ENCODE peak calls at places on chromosomes 2 and 18, in five cellular contexts. One of them, this sample, is unnamed.

GRCh38 chr2:112048887-112049286 is 6.2 kb upstream of the TMEM87B start:
- DNase-seq in HCT116: peak; percentile 59
- DNase-seq in GM23338: peak; percentile 64
- DNase-seq in ovary: no peak
- DNase-seq in IMR-90: peak; percentile 74
- DNase-seq in this sample: peak; percentile 56

GRCh38 chr18:32542221-32542798 is 71.6 kb upstream of the GAREM1 start:
- DNase-seq in ovary: no peak
- DNase-seq in IMR-90: peak; percentile 5
- DNase-seq in HCT116: no peak
- DNase-seq in GM23338: peak; percentile 21
- DNase-seq in this sample: peak; percentile 13

GRCh38 chr2:224982910-224983688 is 59.2 kb downstream of the DOCK10 start:
- DNase-seq in GM23338: peak; percentile 5
- DNase-seq in HCT116: no peak
- DNase-seq in ovary: no peak
- DNase-seq in IMR-90: peak; percentile 85
- DNase-seq in this sample: peak; percentile 80

GRCh38 chr2:61177727-61178549 is 15.9 kb downstream of the C2orf74 start:
- DNase-seq in GM23338: peak; percentile 59
- DNase-seq in HCT116: no peak
- DNase-seq in ovary: peak; percentile 56
- DNase-seq in IMR-90: peak; percentile 10
- DNase-seq in this sample: peak; percentile 33

GRCh38 chr2:196737046-196737445 is 62.4 kb downstream of the GTF3C3 start:
- DNase-seq in IMR-90: no peak
- DNase-seq in GM23338: no peak
- DNase-seq in ovary: no peak
- DNase-seq in HCT116: no peak
- DNase-seq in this sample: no peak

GRCh38 chr18:44197837-44198236 is 482.9 kb upstream of the SETBP1 start:
- DNase-seq in GM23338: no peak
- DNase-seq in HCT116: no peak
- DNase-seq in IMR-90: no peak
- DNase-seq in ovary: no peak
- DNase-seq in this sample: no peak

GRCh38 chr2:15243762-15244161 is 317.4 kb downstream of the NBAS start:
- DNase-seq in ovary: no peak
- DNase-seq in GM23338: no peak
- DNase-seq in HCT116: no peak
- DNase-seq in IMR-90: peak; percentile 46
- DNase-seq in this sample: peak; percentile 74

GRCh38 chr2:69122271-69122670 is 109.3 kb downstream of the ANTXR1 start:
- DNase-seq in HCT116: no peak
- DNase-seq in GM23338: no peak
- DNase-seq in ovary: no peak
- DNase-seq in IMR-90: peak; percentile 84
- DNase-seq in this sample: peak; percentile 28

GRCh38 chr2:229715895-229716507 is 1.6 kb upstream of the DNER start:
- DNase-seq in HCT116: peak; percentile 64
- DNase-seq in IMR-90: no peak
- DNase-seq in GM23338: peak; percentile 83
- DNase-seq in ovary: no peak
- DNase-seq in this sample: no peak

GRCh38 chr2:107091163-107091864 is 205.3 kb upstream of the ST6GAL2 start:
- DNase-seq in GM23338: no peak
- DNase-seq in ovary: no peak
- DNase-seq in HCT116: no peak
- DNase-seq in IMR-90: no peak
- DNase-seq in this sample: peak; percentile 51

GRCh38 chr2:76298022-76298421 is 587.3 kb upstream of the GCFC2 start:
- DNase-seq in GM23338: no peak
- DNase-seq in ovary: no peak
- DNase-seq in IMR-90: no peak
- DNase-seq in HCT116: no peak
- DNase-seq in this sample: no peak

GRCh38 chr2:99651930-99652670 is 162.3 kb upstream of the REV1 start:
- DNase-seq in HCT116: no peak
- DNase-seq in IMR-90: peak; percentile 75
- DNase-seq in ovary: no peak
- DNase-seq in GM23338: peak; percentile 6
- DNase-seq in this sample: peak; percentile 86

GRCh38 chr2:38013158-38013752 is 62.7 kb downstream of the CYP1B1 start:
- DNase-seq in HCT116: no peak
- DNase-seq in GM23338: no peak
- DNase-seq in IMR-90: peak; percentile 53
- DNase-seq in ovary: no peak
- DNase-seq in this sample: peak; percentile 73

GRCh38 chr2:160222546-160223281 is 22.6 kb upstream of the ITGB6 start:
- DNase-seq in ovary: no peak
- DNase-seq in HCT116: no peak
- DNase-seq in IMR-90: no peak
- DNase-seq in GM23338: no peak
- DNase-seq in this sample: no peak

GRCh38 chr2:241272298-241272721 is 43.2 kb downstream of the HDLBP start:
- DNase-seq in ovary: peak; percentile 62
- DNase-seq in HCT116: no peak
- DNase-seq in GM23338: peak; percentile 60
- DNase-seq in IMR-90: no peak
- DNase-seq in this sample: peak; percentile 21

GRCh38 chr18:63604791-63605567 is 17.8 kb downstream of the SERPINB13 start:
- DNase-seq in IMR-90: peak; percentile 17
- DNase-seq in HCT116: peak; percentile 59
- DNase-seq in GM23338: no peak
- DNase-seq in ovary: no peak
- DNase-seq in this sample: no peak

GRCh38 chr2:162258169-162258568 is 14.9 kb upstream of the FAP start:
- DNase-seq in IMR-90: peak; percentile 24
- DNase-seq in ovary: no peak
- DNase-seq in HCT116: no peak
- DNase-seq in GM23338: no peak
- DNase-seq in this sample: peak; percentile 75

GRCh38 chr18:44552706-44553105 is 128.0 kb upstream of the SETBP1 start:
- DNase-seq in GM23338: peak; percentile 60
- DNase-seq in IMR-90: no peak
- DNase-seq in ovary: no peak
- DNase-seq in HCT116: no peak
- DNase-seq in this sample: no peak

GRCh38 chr2:46601328-46601963 is 122.1 kb downstream of the TMEM247 start:
- DNase-seq in IMR-90: peak; percentile 10
- DNase-seq in HCT116: no peak
- DNase-seq in ovary: no peak
- DNase-seq in GM23338: no peak
- DNase-seq in this sample: no peak

GRCh38 chr18:78891185-78891762 is 88.3 kb upstream of the SALL3 start:
- DNase-seq in GM23338: no peak
- DNase-seq in HCT116: no peak
- DNase-seq in IMR-90: no peak
- DNase-seq in ovary: no peak
- DNase-seq in this sample: no peak

GRCh38 chr2:102514061-102514785 is 41.2 kb downstream of the SLC9A4 start:
- DNase-seq in HCT116: peak; percentile 27
- DNase-seq in IMR-90: peak; percentile 89
- DNase-seq in ovary: no peak
- DNase-seq in GM23338: peak; percentile 14
- DNase-seq in this sample: peak; percentile 93

GRCh38 chr2:159286709-159287441 is 372 bp upstream of the WDSUB1 start:
- DNase-seq in ovary: peak; percentile 99
- DNase-seq in IMR-90: peak; percentile 89
- DNase-seq in GM23338: peak; percentile 98
- DNase-seq in HCT116: peak; percentile 87
- DNase-seq in this sample: peak; percentile 85

GRCh38 chr2:23411752-23412431 is 26.9 kb downstream of the KLHL29 start:
- DNase-seq in HCT116: no peak
- DNase-seq in GM23338: no peak
- DNase-seq in IMR-90: peak; percentile 98
- DNase-seq in ovary: no peak
- DNase-seq in this sample: peak; percentile 93

GRCh38 chr2:96891591-96892333 is 21.9 kb upstream of the SEMA4C start:
- DNase-seq in ovary: peak; percentile 59
- DNase-seq in HCT116: no peak
- DNase-seq in GM23338: no peak
- DNase-seq in IMR-90: peak; percentile 58
- DNase-seq in this sample: peak; percentile 48

GRCh38 chr2:218958276-218958675 is 1.2 kb upstream of the CDK5R2 start:
- DNase-seq in HCT116: no peak
- DNase-seq in ovary: no peak
- DNase-seq in GM23338: no peak
- DNase-seq in IMR-90: no peak
- DNase-seq in this sample: no peak

DNA sequence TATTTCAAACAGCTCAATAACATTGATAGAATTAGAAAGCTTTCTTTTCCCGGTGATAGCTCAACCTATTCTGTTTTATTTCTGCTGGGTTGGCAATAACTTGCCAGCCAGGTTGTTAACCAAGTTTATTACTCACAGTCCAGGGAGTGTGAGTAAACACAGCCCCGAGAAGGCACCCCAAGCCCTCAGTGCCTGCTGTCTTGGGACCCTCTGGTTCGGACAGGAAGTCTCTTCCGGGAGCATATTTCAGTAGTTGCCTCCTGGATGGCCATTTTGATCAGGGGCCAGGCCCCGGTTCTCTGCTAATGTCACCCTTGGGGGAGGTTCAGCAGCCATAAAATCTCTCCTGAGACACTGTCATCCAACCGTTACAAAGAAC is 176.8 kb downstream of the INO80D start:
- DNase-seq in IMR-90: no peak
- DNase-seq in HCT116: no peak
- DNase-seq in ovary: no peak
- DNase-seq in GM23338: no peak
- DNase-seq in this sample: no peak
- H3K27ac ChIP-seq in IMR-90: no peak overlapping the region
- H3K27ac ChIP-seq in HCT116: no peak overlapping the region
- H3K27ac ChIP-seq in ovary: no peak overlapping the region
- H3K27ac ChIP-seq in GM23338: no peak overlapping the region
- H3K27ac ChIP-seq in this sample: no peak overlapping the region

GRCh38 chr2:44342854-44343253 is 18.4 kb downstream of the PREPL start:
- DNase-seq in HCT116: no peak
- DNase-seq in IMR-90: peak; percentile 7
- DNase-seq in ovary: no peak
- DNase-seq in GM23338: peak; percentile 36
- DNase-seq in this sample: peak; percentile 26
- H3K36me3 ChIP-seq in HCT116: peaks cover 13% of the 10 kb centered on the region
- H3K36me3 ChIP-seq in IMR-90: peaks cover 10% of the 10 kb centered on the region
- H3K36me3 ChIP-seq in ovary: no peaks in the 10 kb centered on the region
- H3K36me3 ChIP-seq in GM23338: peaks cover 10% of the 10 kb centered on the region
- H3K36me3 ChIP-seq in this sample: peaks cover 5% of the 10 kb centered on the region

GRCh38 chr2:181944914-181945291 is 40.8 kb upstream of the PPP1R1C start:
- DNase-seq in ovary: no peak
- DNase-seq in GM23338: no peak
- DNase-seq in HCT116: no peak
- DNase-seq in IMR-90: no peak
- DNase-seq in this sample: no peak

GRCh38 chr2:181947273-181947672 is 38.4 kb upstream of the PPP1R1C start:
- DNase-seq in HCT116: no peak
- DNase-seq in ovary: no peak
- DNase-seq in IMR-90: no peak
- DNase-seq in GM23338: peak; percentile 1
- DNase-seq in this sample: no peak

GRCh38 chr2:181946444-181947127 is 39.1 kb upstream of the PPP1R1C start:
- DNase-seq in GM23338: no peak
- DNase-seq in ovary: no peak
- DNase-seq in IMR-90: no peak
- DNase-seq in HCT116: no peak
- DNase-seq in this sample: no peak

GRCh38 chr2:181944164-181944913 is 41.3 kb upstream of the PPP1R1C start:
- DNase-seq in ovary: no peak
- DNase-seq in IMR-90: no peak
- DNase-seq in HCT116: no peak
- DNase-seq in GM23338: no peak
- DNase-seq in this sample: no peak

DNA sequence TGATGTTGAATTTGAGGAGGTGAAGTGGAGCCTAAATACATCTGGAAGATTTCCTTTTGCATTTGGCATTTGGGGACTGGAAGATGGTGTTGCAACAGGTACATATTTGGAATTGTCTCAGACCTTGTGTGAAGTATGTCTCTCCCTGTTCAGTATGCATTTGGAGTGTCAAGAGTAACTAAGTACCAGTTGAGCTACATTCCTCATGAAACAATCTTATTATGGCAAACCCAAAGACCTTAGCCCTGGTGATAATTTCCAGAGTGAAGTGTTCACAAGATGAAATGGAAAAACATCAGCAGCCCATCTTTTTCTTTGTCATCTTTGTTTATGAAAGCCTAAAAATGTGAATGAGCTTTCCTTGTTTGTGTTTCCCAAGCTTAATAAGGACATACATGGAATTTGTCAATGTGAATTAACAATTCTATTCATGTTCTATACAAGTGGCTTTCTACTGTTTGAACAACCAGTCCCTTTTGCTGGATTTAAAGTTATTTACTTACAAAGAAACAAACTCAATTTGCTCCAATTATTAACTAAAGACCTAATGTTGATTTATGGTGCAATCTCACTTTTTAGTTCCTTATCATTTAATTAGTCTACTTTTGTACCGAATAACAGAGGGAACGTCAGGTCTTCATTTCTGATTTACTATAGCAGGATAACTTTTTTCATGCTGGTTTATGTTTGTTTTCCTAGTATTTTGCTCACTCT is 42.1 kb upstream of the PPP1R1C start:
- DNase-seq in HCT116: no peak
- DNase-seq in IMR-90: no peak
- DNase-seq in ovary: no peak
- DNase-seq in GM23338: no peak
- DNase-seq in this sample: no peak
- H3K27ac ChIP-seq in HCT116: peak overlapping the region; percentile 28
- H3K27ac ChIP-seq in IMR-90: no peak overlapping the region
- H3K27ac ChIP-seq in ovary: no peak overlapping the region
- H3K27ac ChIP-seq in GM23338: no peak overlapping the region
- H3K27ac ChIP-seq in this sample: no peak overlapping the region

GRCh38 chr2:9460441-9461017 is 13.8 kb upstream of the IAH1 start:
- DNase-seq in IMR-90: no peak
- DNase-seq in ovary: no peak
- DNase-seq in GM23338: no peak
- DNase-seq in HCT116: no peak
- DNase-seq in this sample: no peak

GRCh38 chr2:9465170-9465569 is 9.2 kb upstream of the IAH1 start:
- DNase-seq in IMR-90: no peak
- DNase-seq in GM23338: no peak
- DNase-seq in HCT116: no peak
- DNase-seq in ovary: no peak
- DNase-seq in this sample: no peak

GRCh38 chr2:9463698-9464034 is 10.7 kb upstream of the IAH1 start:
- DNase-seq in ovary: no peak
- DNase-seq in GM23338: no peak
- DNase-seq in IMR-90: peak; percentile 69
- DNase-seq in HCT116: no peak
- DNase-seq in this sample: peak; percentile 37

GRCh38 chr2:9462872-9463697 is 11.3 kb upstream of the IAH1 start:
- DNase-seq in IMR-90: peak; percentile 32
- DNase-seq in GM23338: no peak
- DNase-seq in HCT116: no peak
- DNase-seq in ovary: no peak
- DNase-seq in this sample: no peak

DNA sequence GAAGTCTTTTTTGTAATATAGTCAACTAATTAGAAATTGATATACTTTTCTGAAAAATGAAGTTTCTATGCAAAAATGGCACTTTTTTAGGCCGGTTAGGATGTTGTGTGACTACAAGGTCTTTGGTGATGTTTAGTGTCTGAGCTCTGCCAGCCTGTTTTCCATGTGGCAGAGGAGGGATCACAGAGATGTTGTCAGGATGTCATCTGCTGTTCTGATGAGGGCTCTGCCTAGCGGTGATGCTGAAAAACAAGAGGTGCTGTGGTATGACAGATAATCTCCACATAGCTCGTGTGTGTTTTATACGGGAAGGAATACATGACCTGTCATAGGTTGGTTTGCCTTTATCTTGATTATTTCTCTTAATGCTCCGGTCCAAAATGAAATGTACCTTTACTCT is 12.0 kb upstream of the IAH1 start:
- DNase-seq in GM23338: no peak
- DNase-seq in IMR-90: no peak
- DNase-seq in ovary: no peak
- DNase-seq in HCT116: no peak
- DNase-seq in this sample: no peak
- H3K36me3 ChIP-seq in GM23338: peaks cover 7% of the 10 kb centered on the region
- H3K36me3 ChIP-seq in IMR-90: peaks cover 16% of the 10 kb centered on the region
- H3K36me3 ChIP-seq in ovary: no peaks in the 10 kb centered on the region
- H3K36me3 ChIP-seq in HCT116: peaks cover 14% of the 10 kb centered on the region
- H3K36me3 ChIP-seq in this sample: peaks cover 5% of the 10 kb centered on the region